ENCODE peak calls at places on chromosomes 6 and 20, in seven cellular contexts. L is neuronal stem cell, Z is mesendoderm, Q is H9, V is H1, M is trophoblast cell, E is IMR-90. C is an unnamed sample.

GRCh38 chr6:118632359-118632758 is 19.0 kb downstream of the CEP85L start:
- DNase-seq in M (no peak), V (no peak), L (no peak), Q (no peak), E (no peak), Z (no peak), C (no peak)

GRCh38 chr20:17863577-17864292 is 104.9 kb downstream of the SNX5 start:
- DNase-seq in E (peak), M (no peak), L (no peak), V (no peak), Z (no peak), Q (no peak), C (no peak)

GRCh38 chr6:132475925-132476324 is 37.0 kb downstream of the STX7 start:
- DNase-seq in Z (no peak), Q (no peak), V (no peak), M (no peak), L (no peak), E (no peak), C (no peak)

GRCh38 chr6:30942338-30943060 is 1.7 kb downstream of the MUCL3 start:
- DNase-seq in M (peak), L (peak), Z (peak), V (peak), Q (peak), E (peak), C (peak)

GRCh38 chr6:72425003-72425681 is 196.7 kb upstream of the KCNQ5 start:
- DNase-seq in V (no peak), Q (no peak), E (peak), M (peak), L (no peak), Z (no peak), C (peak)

GRCh38 chr6:52394251-52394666 is 25.9 kb upstream of the EFHC1 start:
- DNase-seq in L (no peak), V (no peak), E (no peak), Z (no peak), Q (no peak), M (no peak), C (no peak)

GRCh38 chr6:120493483-120493882 is 840.8 kb downstream of the TBC1D32 start:
- DNase-seq in M (no peak), E (no peak), Q (no peak), L (no peak), Z (no peak), V (no peak), C (no peak)

GRCh38 chr6:165308926-165309731 is at the start of gene C6orf118:
- DNase-seq in M (peak), Z (peak), Q (peak), L (peak), V (peak), E (peak), C (peak)

GRCh38 chr20:33688938-33689424 is 2.8 kb upstream of the E2F1 start:
- DNase-seq in E (no peak), V (no peak), Z (no peak), Q (no peak), M (no peak), L (no peak), C (no peak)

GRCh38 chr6:131400054-131400781 is 172.8 kb upstream of the ARG1 start:
- DNase-seq in E (peak), V (no peak), M (peak), L (no peak), Q (no peak), Z (peak), C (peak)

GRCh38 chr20:5095931-5096330 is 23.8 kb downstream of the PCNA start:
- DNase-seq in Q (no peak), L (no peak), Z (no peak), V (no peak), E (no peak), M (no peak), C (no peak)

GRCh38 chr6:37104935-37105781 is 64.8 kb upstream of the PIM1 start:
- DNase-seq in E (no peak), M (no peak), Z (peak), Q (no peak), L (no peak), V (no peak), C (no peak)

GRCh38 chr20:6075428-6076219 is 21.8 kb upstream of the LRRN4 start:
- DNase-seq in E (no peak), M (no peak), Z (no peak), L (no peak), Q (no peak), V (no peak), C (no peak)

GRCh38 chr6:36355819-36356218 is 19.1 kb upstream of the BNIP5 start:
- DNase-seq in V (no peak), E (no peak), L (no peak), Q (no peak), Z (no peak), M (no peak), C (no peak)

GRCh38 chr20:17461941-17462340 is 69.2 kb downstream of the BFSP1 start:
- DNase-seq in M (no peak), Q (no peak), E (no peak), L (no peak), V (no peak), Z (no peak), C (no peak)

GRCh38 chr6:1611572-1612385 is 2.1 kb downstream of the FOXC1 start:
- DNase-seq in Q (peak), V (no peak), E (peak), Z (peak), M (peak), L (no peak), C (peak)

GRCh38 chr6:72624557-72625160 is 2.8 kb downstream of the KCNQ5 start:
- DNase-seq in V (no peak), Z (peak), M (peak), E (peak), Q (no peak), L (no peak), C (peak)

GRCh38 chr20:634526-634925 is 18.5 kb downstream of the SRXN1 start:
- DNase-seq in M (no peak), V (no peak), Q (no peak), E (no peak), Z (no peak), L (no peak), C (no peak)

GRCh38 chr6:134446228-134446848 is 128.4 kb upstream of the SGK1 start:
- DNase-seq in M (no peak), Z (no peak), L (no peak), E (peak), Q (no peak), V (no peak), C (no peak)

GRCh38 chr6:43669050-43669921 is 18.3 kb downstream of the MRPS18A start:
- DNase-seq in V (no peak), E (peak), L (no peak), M (peak), Q (peak), Z (peak), C (peak)

GRCh38 chr6:110101885-110102284 is 77.6 kb downstream of the WASF1 start:
- DNase-seq in E (no peak), V (no peak), L (no peak), Q (peak), Z (no peak), M (no peak), C (no peak)

GRCh38 chr6:155936551-155936950 is 480.9 kb upstream of the NOX3 start:
- DNase-seq in Q (no peak), L (no peak), V (no peak), E (no peak), Z (no peak), M (no peak), C (no peak)

GRCh38 chr20:56716806-56717205 is 87.7 kb downstream of the TFAP2C start:
- DNase-seq in E (no peak), L (no peak), V (no peak), Z (no peak), M (no peak), Q (no peak), C (no peak)

GRCh38 chr6:50966532-50966931 is 147.9 kb downstream of the TFAP2B start:
- DNase-seq in V (no peak), Z (no peak), M (no peak), Q (no peak), E (no peak), L (no peak), C (no peak)

GRCh38 chr6:117463762-117464665 is 18.5 kb upstream of the DCBLD1 start:
- DNase-seq in M (no peak), L (no peak), Z (no peak), E (peak), Q (no peak), V (no peak), C (peak)

GRCh38 chr6:39777218-39777617 is 15.0 kb upstream of the DAAM2 start:
- DNase-seq in Q (no peak), M (no peak), L (no peak), E (no peak), Z (no peak), V (no peak), C (peak)

GRCh38 chr20:16607364-16608264 is 34.4 kb upstream of the KIF16B start:
- DNase-seq in Q (no peak), E (no peak), V (no peak), Z (no peak), L (no peak), M (no peak), C (no peak)

GRCh38 chr6:148885920-148886845 is 139.4 kb downstream of the UST start:
- DNase-seq in M (no peak), Q (no peak), L (peak), E (no peak), V (no peak), Z (peak), C (no peak)

GRCh38 chr6:129852257-129852858 is 8.8 kb downstream of the TMEM244 start:
- DNase-seq in Z (no peak), Q (no peak), L (no peak), V (no peak), E (peak), M (no peak), C (no peak)

GRCh38 chr6:20569000-20569610 is 34.8 kb downstream of the CDKAL1 start:
- DNase-seq in L (no peak), M (no peak), Z (peak), E (peak), V (no peak), Q (no peak), C (no peak)

GRCh38 chr6:156498696-156499095 is 278.5 kb upstream of the ARID1B start:
- DNase-seq in L (no peak), M (no peak), Z (no peak), E (no peak), Q (no peak), V (no peak), C (no peak)

GRCh38 chr6:156167289-156168076 is 609.7 kb upstream of the ARID1B start:
- DNase-seq in L (no peak), V (no peak), M (no peak), E (peak), Q (no peak), Z (no peak), C (no peak)

GRCh38 chr6:1552296-1552761 is 57.4 kb upstream of the FOXC1 start:
- DNase-seq in Q (no peak), L (no peak), V (no peak), Z (peak), E (peak), M (no peak), C (no peak)

GRCh38 chr6:112321882-112322508 is 25.1 kb upstream of the RFPL4B start:
- DNase-seq in L (no peak), V (no peak), M (no peak), Q (no peak), Z (no peak), E (no peak), C (peak)

GRCh38 chr6:50862172-50862571 is 43.5 kb downstream of the TFAP2B start:
- DNase-seq in M (no peak), E (no peak), Z (no peak), V (no peak), Q (no peak), L (no peak), C (no peak)

GRCh38 chr6:150764638-150765456 is 100.7 kb upstream of the MTHFD1L start:
- DNase-seq in M (no peak), L (no peak), Z (no peak), Q (no peak), V (no peak), E (no peak), C (no peak)

GRCh38 chr6:47116616-47117015 is 74.5 kb upstream of the ADGRF1 start:
- DNase-seq in V (no peak), L (no peak), E (no peak), Z (no peak), Q (no peak), M (peak), C (no peak)

GRCh38 chr6:148082044-148082443 is 260.6 kb upstream of the SASH1 start:
- DNase-seq in L (no peak), E (no peak), Z (no peak), M (no peak), V (no peak), Q (no peak), C (no peak)

GRCh38 chr6:15444881-15445280 is 199.0 kb downstream of the JARID2 start:
- DNase-seq in E (no peak), L (no peak), M (no peak), Q (no peak), V (no peak), Z (peak), C (peak)

DNA sequence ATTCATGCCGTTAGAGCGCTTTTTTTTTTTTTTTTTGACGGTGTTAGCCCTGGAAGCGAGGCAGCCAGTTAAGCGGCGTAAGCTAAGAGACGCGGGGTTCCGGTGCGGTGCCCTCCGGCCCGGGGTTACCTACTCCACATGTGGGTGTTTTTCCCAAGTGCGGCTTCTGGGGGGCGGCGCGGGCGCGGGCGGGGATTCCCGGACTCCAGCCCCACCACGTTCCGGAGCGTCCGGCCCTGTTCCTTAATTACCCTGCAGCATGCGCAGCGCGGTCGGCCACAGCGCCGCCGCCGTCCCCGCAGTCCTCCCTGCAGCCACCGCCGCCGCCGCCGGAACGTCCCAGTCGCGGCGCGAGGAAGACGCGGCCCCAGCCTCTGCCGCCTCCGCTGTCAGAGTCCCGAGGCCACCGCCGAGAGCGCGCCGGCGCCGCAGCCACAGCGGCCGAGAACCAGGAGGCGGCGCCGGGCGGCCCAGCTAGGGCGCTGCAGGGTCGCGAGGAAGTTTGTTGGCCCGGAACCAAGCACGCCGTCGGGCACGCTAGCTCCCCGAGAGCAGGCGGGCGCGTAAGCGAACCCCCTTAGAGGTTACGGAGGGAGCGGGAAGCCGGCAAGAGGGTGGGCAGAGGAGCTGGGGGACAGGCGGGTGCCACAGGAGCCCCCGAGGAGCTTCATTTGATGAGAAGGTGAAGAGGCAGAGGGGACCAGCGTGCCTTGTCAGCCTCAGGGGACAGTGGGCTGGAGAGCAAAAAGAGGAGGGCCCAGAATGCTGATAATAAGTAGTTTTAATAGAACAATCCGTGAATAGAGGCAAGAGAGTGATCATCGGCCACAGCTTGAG is 937 bp downstream of the COL19A1 start:
- DNase-seq in Z (peak), M (peak), L (peak), V (no peak), Q (peak), E (peak), C (peak)
- H3K18ac ChIP-seq in Z (peak), M (peak), L (peak), V (no peak), Q (no peak), E (no peak), C (peak)

GRCh38 chr6:75169689-75170088 is 36.2 kb downstream of the COL12A1 start:
- DNase-seq in M (no peak), Q (no peak), V (no peak), E (no peak), L (no peak), Z (no peak), C (no peak)

GRCh38 chr6:75167851-75168250 is 38.0 kb downstream of the COL12A1 start:
- DNase-seq in L (no peak), V (no peak), Q (no peak), E (no peak), M (peak), Z (peak), C (peak)

GRCh38 chr6:75170666-75171065 is 35.2 kb downstream of the COL12A1 start:
- DNase-seq in Q (no peak), L (no peak), Z (no peak), E (no peak), V (no peak), M (no peak), C (no peak)

GRCh38 chr6:75171151-75171550 is 34.7 kb downstream of the COL12A1 start:
- DNase-seq in E (no peak), Q (no peak), M (no peak), Z (no peak), V (no peak), L (no peak), C (no peak)

GRCh38 chr6:75171581-75172360 is 34.1 kb downstream of the COL12A1 start:
- DNase-seq in M (no peak), Q (no peak), L (no peak), Z (no peak), E (peak), V (no peak), C (no peak)
- H3K18ac ChIP-seq in M (no peak), Q (no peak), L (no peak), Z (no peak), E (peak), V (no peak), C (peak)

DNA sequence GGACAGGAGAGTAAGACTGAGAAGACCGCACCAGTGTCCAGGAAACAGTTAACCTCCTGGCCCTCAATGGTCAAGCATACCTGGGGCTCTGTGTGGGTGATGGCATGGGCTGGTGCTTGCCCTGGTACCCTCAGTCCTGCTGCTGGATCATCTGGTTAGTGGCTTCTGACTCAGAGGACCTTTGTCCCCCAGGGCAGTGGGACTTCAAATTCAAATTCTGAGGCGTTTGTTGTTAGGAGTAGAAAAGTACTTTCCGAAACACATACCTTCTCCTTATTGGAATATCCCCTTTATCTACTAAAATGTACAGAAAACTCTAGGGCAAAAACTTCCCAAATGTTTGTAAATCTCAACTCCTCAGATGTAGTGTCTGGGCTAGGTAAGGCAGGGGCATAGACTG is 4.1 kb upstream of the SFT2D1 start:
- DNase-seq in L (no peak), V (no peak), M (no peak), E (no peak), Q (no peak), Z (no peak), C (no peak)
- H3K18ac ChIP-seq in L (no peak), V (no peak), M (no peak), E (no peak), Q (no peak), Z (no peak), C (no peak)

GRCh38 chr20:59062057-59062456 is 19.5 kb upstream of the PRELID3B start:
- DNase-seq in M (no peak), E (no peak), Z (peak), L (no peak), V (no peak), Q (no peak), C (no peak)
- H3K18ac ChIP-seq in M (no peak), E (no peak), Z (no peak), L (no peak), V (no peak), Q (no peak), C (no peak)

GRCh38 chr20:59662161-59662560 is 57.8 kb downstream of the PHACTR3 start:
- DNase-seq in Q (no peak), Z (no peak), V (no peak), E (no peak), L (no peak), M (no peak), C (no peak)
- H3K18ac ChIP-seq in Q (no peak), Z (no peak), V (no peak), E (no peak), L (no peak), M (no peak), C (no peak)

DNA sequence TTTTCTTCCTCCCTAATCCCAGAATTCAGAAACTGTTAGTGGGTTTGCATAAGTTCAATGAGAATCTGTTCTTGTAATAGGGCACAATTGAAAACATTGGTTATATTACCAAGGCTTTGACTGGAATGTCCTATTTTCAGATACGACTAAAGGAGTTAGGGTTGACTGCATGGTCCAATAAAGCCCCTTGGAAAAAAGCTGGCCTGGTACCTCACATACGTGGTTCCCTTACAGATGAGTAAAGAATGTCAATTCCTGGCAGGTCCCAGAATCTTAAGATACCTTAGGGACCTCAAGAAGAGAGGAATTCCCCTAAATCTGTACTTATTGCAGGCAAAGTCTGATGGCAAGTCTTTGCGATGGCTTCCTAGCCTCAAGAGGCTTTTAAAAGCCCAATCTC is 4.6 kb downstream of the PPDPF start:
- DNase-seq in Q (no peak), Z (no peak), M (no peak), E (no peak), L (no peak), V (no peak), C (no peak)
- H3K18ac ChIP-seq in Q (no peak), Z (no peak), M (no peak), E (no peak), L (no peak), V (no peak), C (no peak)

C was measured in mesenchymal stem cell.